ENCODE peak calls at places on chromosomes 3 and 15, in six cellular contexts. One of them, this sample, is unnamed.

GRCh38 chr3:43455233-43455632 is 166.6 kb downstream of the ANO10 start:
- DNase-seq in psoas muscle: no peak
- DNase-seq in foreskin fibroblast: peak; percentile 81
- DNase-seq in progenitor cell of endocrine pancreas: no peak
- DNase-seq in endothelial cell: no peak
- DNase-seq in keratinocyte: no peak
- DNase-seq in this sample: peak; percentile 15

GRCh38 chr15:99326235-99326634 is 75.0 kb downstream of the LRRC28 start:
- DNase-seq in psoas muscle: no peak
- DNase-seq in foreskin fibroblast: no peak
- DNase-seq in progenitor cell of endocrine pancreas: no peak
- DNase-seq in endothelial cell: no peak
- DNase-seq in keratinocyte: no peak
- DNase-seq in this sample: no peak

GRCh38 chr3:195100903-195101591 is 169.9 kb downstream of the XXYLT1 start:
- DNase-seq in psoas muscle: no peak
- DNase-seq in foreskin fibroblast: peak; percentile 35
- DNase-seq in progenitor cell of endocrine pancreas: no peak
- DNase-seq in endothelial cell: no peak
- DNase-seq in keratinocyte: no peak
- DNase-seq in this sample: no peak

GRCh38 chr3:39637807-39638206 is 170.3 kb downstream of the MOBP start:
- DNase-seq in psoas muscle: no peak
- DNase-seq in foreskin fibroblast: peak; percentile 72
- DNase-seq in progenitor cell of endocrine pancreas: no peak
- DNase-seq in endothelial cell: no peak
- DNase-seq in keratinocyte: peak; percentile 32
- DNase-seq in this sample: no peak

GRCh38 chr15:29208352-29208751 is 61.3 kb downstream of the NSMCE3 start:
- DNase-seq in psoas muscle: no peak
- DNase-seq in foreskin fibroblast: peak; percentile 5
- DNase-seq in progenitor cell of endocrine pancreas: no peak
- DNase-seq in endothelial cell: no peak
- DNase-seq in keratinocyte: no peak
- DNase-seq in this sample: no peak

GRCh38 chr15:101348643-101349496 is 53.8 kb upstream of the SNRPA1 start:
- DNase-seq in psoas muscle: no peak
- DNase-seq in foreskin fibroblast: no peak
- DNase-seq in progenitor cell of endocrine pancreas: no peak
- DNase-seq in endothelial cell: no peak
- DNase-seq in keratinocyte: no peak
- DNase-seq in this sample: no peak

GRCh38 chr3:6827453-6827852 is 33.5 kb upstream of the GRM7 start:
- DNase-seq in psoas muscle: no peak
- DNase-seq in foreskin fibroblast: no peak
- DNase-seq in progenitor cell of endocrine pancreas: no peak
- DNase-seq in endothelial cell: no peak
- DNase-seq in keratinocyte: no peak
- DNase-seq in this sample: no peak

GRCh38 chr3:167750273-167750971 is 14.9 kb downstream of the SERPINI1 start:
- DNase-seq in psoas muscle: no peak
- DNase-seq in foreskin fibroblast: no peak
- DNase-seq in progenitor cell of endocrine pancreas: no peak
- DNase-seq in endothelial cell: no peak
- DNase-seq in keratinocyte: no peak
- DNase-seq in this sample: no peak

GRCh38 chr3:54988302-54989022 is 60.6 kb upstream of the LRTM1 start:
- DNase-seq in psoas muscle: no peak
- DNase-seq in foreskin fibroblast: peak; percentile 91
- DNase-seq in progenitor cell of endocrine pancreas: no peak
- DNase-seq in endothelial cell: no peak
- DNase-seq in keratinocyte: no peak
- DNase-seq in this sample: peak; percentile 67

GRCh38 chr15:78915341-78916087 is 29.3 kb downstream of the CTSH start:
- DNase-seq in psoas muscle: no peak
- DNase-seq in foreskin fibroblast: no peak
- DNase-seq in progenitor cell of endocrine pancreas: no peak
- DNase-seq in endothelial cell: no peak
- DNase-seq in keratinocyte: peak; percentile 57
- DNase-seq in this sample: no peak

GRCh38 chr3:72938471-72939265 is 50.8 kb downstream of the GXYLT2 start:
- DNase-seq in psoas muscle: peak; percentile 57
- DNase-seq in foreskin fibroblast: peak; percentile 96
- DNase-seq in progenitor cell of endocrine pancreas: no peak
- DNase-seq in endothelial cell: peak; percentile 18
- DNase-seq in keratinocyte: peak; percentile 21
- DNase-seq in this sample: peak; percentile 97

GRCh38 chr15:69861331-69862171 is 236.2 kb downstream of the TLE3 start:
- DNase-seq in psoas muscle: no peak
- DNase-seq in foreskin fibroblast: no peak
- DNase-seq in progenitor cell of endocrine pancreas: no peak
- DNase-seq in endothelial cell: no peak
- DNase-seq in keratinocyte: no peak
- DNase-seq in this sample: no peak

GRCh38 chr15:71133734-71134464 is 18.6 kb downstream of the THSD4 start:
- DNase-seq in psoas muscle: peak; percentile 67
- DNase-seq in foreskin fibroblast: no peak
- DNase-seq in progenitor cell of endocrine pancreas: no peak
- DNase-seq in endothelial cell: no peak
- DNase-seq in keratinocyte: no peak
- DNase-seq in this sample: no peak

GRCh38 chr3:177448987-177449975 is 252.0 kb upstream of the TBL1XR1 start:
- DNase-seq in psoas muscle: no peak
- DNase-seq in foreskin fibroblast: no peak
- DNase-seq in progenitor cell of endocrine pancreas: no peak
- DNase-seq in endothelial cell: no peak
- DNase-seq in keratinocyte: peak; percentile 97
- DNase-seq in this sample: no peak

GRCh38 chr3:119418641-119419040 is 44.8 kb downstream of the TMEM39A start:
- DNase-seq in psoas muscle: no peak
- DNase-seq in foreskin fibroblast: no peak
- DNase-seq in progenitor cell of endocrine pancreas: no peak
- DNase-seq in endothelial cell: no peak
- DNase-seq in keratinocyte: no peak
- DNase-seq in this sample: no peak

GRCh38 chr15:41948499-41948898 is 23.9 kb downstream of the EHD4 start:
- DNase-seq in psoas muscle: peak; percentile 79
- DNase-seq in foreskin fibroblast: no peak
- DNase-seq in progenitor cell of endocrine pancreas: no peak
- DNase-seq in endothelial cell: no peak
- DNase-seq in keratinocyte: no peak
- DNase-seq in this sample: no peak

GRCh38 chr15:38714309-38715072 is 149.9 kb upstream of the RASGRP1 start:
- DNase-seq in psoas muscle: no peak
- DNase-seq in foreskin fibroblast: peak; percentile 69
- DNase-seq in progenitor cell of endocrine pancreas: no peak
- DNase-seq in endothelial cell: no peak
- DNase-seq in keratinocyte: peak; percentile 69
- DNase-seq in this sample: no peak

GRCh38 chr3:40805456-40805855 is 280.7 kb downstream of the ZNF621 start:
- DNase-seq in psoas muscle: no peak
- DNase-seq in foreskin fibroblast: no peak
- DNase-seq in progenitor cell of endocrine pancreas: no peak
- DNase-seq in endothelial cell: no peak
- DNase-seq in keratinocyte: no peak
- DNase-seq in this sample: no peak

GRCh38 chr3:128794067-128794768 is 68.2 kb downstream of the RAB7A start:
- DNase-seq in psoas muscle: no peak
- DNase-seq in foreskin fibroblast: peak; percentile 87
- DNase-seq in progenitor cell of endocrine pancreas: no peak
- DNase-seq in endothelial cell: no peak
- DNase-seq in keratinocyte: peak; percentile 88
- DNase-seq in this sample: no peak

GRCh38 chr15:90814193-90814811 is 54.1 kb upstream of the FURIN start:
- DNase-seq in psoas muscle: no peak
- DNase-seq in foreskin fibroblast: no peak
- DNase-seq in progenitor cell of endocrine pancreas: no peak
- DNase-seq in endothelial cell: no peak
- DNase-seq in keratinocyte: no peak
- DNase-seq in this sample: no peak

GRCh38 chr3:130905551-130905950 is 11.7 kb downstream of the ATP2C1 start:
- DNase-seq in psoas muscle: no peak
- DNase-seq in foreskin fibroblast: peak; percentile 86
- DNase-seq in progenitor cell of endocrine pancreas: no peak
- DNase-seq in endothelial cell: no peak
- DNase-seq in keratinocyte: no peak
- DNase-seq in this sample: peak; percentile 53

GRCh38 chr3:196122021-196122687 is 40.3 kb upstream of the TFRC start:
- DNase-seq in psoas muscle: peak; percentile 30
- DNase-seq in foreskin fibroblast: peak; percentile 36
- DNase-seq in progenitor cell of endocrine pancreas: no peak
- DNase-seq in endothelial cell: no peak
- DNase-seq in keratinocyte: no peak
- DNase-seq in this sample: no peak

GRCh38 chr3:67458406-67458805 is 196.0 kb downstream of the SUCLG2 start:
- DNase-seq in psoas muscle: no peak
- DNase-seq in foreskin fibroblast: peak; percentile 76
- DNase-seq in progenitor cell of endocrine pancreas: no peak
- DNase-seq in endothelial cell: no peak
- DNase-seq in keratinocyte: no peak
- DNase-seq in this sample: no peak

GRCh38 chr3:21894459-21895083 is 143.6 kb upstream of the ZNF385D start:
- DNase-seq in psoas muscle: no peak
- DNase-seq in foreskin fibroblast: peak; percentile 69
- DNase-seq in progenitor cell of endocrine pancreas: no peak
- DNase-seq in endothelial cell: no peak
- DNase-seq in keratinocyte: no peak
- DNase-seq in this sample: peak; percentile 3

GRCh38 chr3:106920609-106921008 is 456.6 kb upstream of the CCDC54 start:
- DNase-seq in psoas muscle: no peak
- DNase-seq in foreskin fibroblast: no peak
- DNase-seq in progenitor cell of endocrine pancreas: no peak
- DNase-seq in endothelial cell: no peak
- DNase-seq in keratinocyte: no peak
- DNase-seq in this sample: no peak

GRCh38 chr15:94524565-94524964 is 293.2 kb downstream of the MCTP2 start:
- DNase-seq in psoas muscle: no peak
- DNase-seq in foreskin fibroblast: no peak
- DNase-seq in progenitor cell of endocrine pancreas: no peak
- DNase-seq in endothelial cell: no peak
- DNase-seq in keratinocyte: peak; percentile 30
- DNase-seq in this sample: no peak

GRCh38 chr3:98985406-98985805 is 83.9 kb upstream of the DCBLD2 start:
- DNase-seq in psoas muscle: no peak
- DNase-seq in foreskin fibroblast: peak; percentile 59
- DNase-seq in progenitor cell of endocrine pancreas: no peak
- DNase-seq in endothelial cell: no peak
- DNase-seq in keratinocyte: no peak
- DNase-seq in this sample: no peak

GRCh38 chr3:25474000-25474399 is 45.9 kb downstream of the RARB start:
- DNase-seq in psoas muscle: no peak
- DNase-seq in foreskin fibroblast: no peak
- DNase-seq in progenitor cell of endocrine pancreas: no peak
- DNase-seq in endothelial cell: no peak
- DNase-seq in keratinocyte: no peak
- DNase-seq in this sample: no peak

GRCh38 chr15:67556964-67557570 is 14.6 kb downstream of the MAP2K5 start:
- DNase-seq in psoas muscle: no peak
- DNase-seq in foreskin fibroblast: no peak
- DNase-seq in progenitor cell of endocrine pancreas: no peak
- DNase-seq in endothelial cell: no peak
- DNase-seq in keratinocyte: no peak
- DNase-seq in this sample: no peak

GRCh38 chr15:67554580-67554979 is 12.1 kb downstream of the MAP2K5 start:
- DNase-seq in psoas muscle: no peak
- DNase-seq in foreskin fibroblast: no peak
- DNase-seq in progenitor cell of endocrine pancreas: no peak
- DNase-seq in endothelial cell: no peak
- DNase-seq in keratinocyte: no peak
- DNase-seq in this sample: no peak

GRCh38 chr15:67560320-67560719 is 17.8 kb downstream of the MAP2K5 start:
- DNase-seq in psoas muscle: no peak
- DNase-seq in foreskin fibroblast: no peak
- DNase-seq in progenitor cell of endocrine pancreas: no peak
- DNase-seq in endothelial cell: no peak
- DNase-seq in keratinocyte: no peak
- DNase-seq in this sample: no peak

GRCh38 chr15:67559158-67559557 is 16.7 kb downstream of the MAP2K5 start:
- DNase-seq in psoas muscle: no peak
- DNase-seq in foreskin fibroblast: no peak
- DNase-seq in progenitor cell of endocrine pancreas: no peak
- DNase-seq in endothelial cell: no peak
- DNase-seq in keratinocyte: no peak
- DNase-seq in this sample: no peak

DNA sequence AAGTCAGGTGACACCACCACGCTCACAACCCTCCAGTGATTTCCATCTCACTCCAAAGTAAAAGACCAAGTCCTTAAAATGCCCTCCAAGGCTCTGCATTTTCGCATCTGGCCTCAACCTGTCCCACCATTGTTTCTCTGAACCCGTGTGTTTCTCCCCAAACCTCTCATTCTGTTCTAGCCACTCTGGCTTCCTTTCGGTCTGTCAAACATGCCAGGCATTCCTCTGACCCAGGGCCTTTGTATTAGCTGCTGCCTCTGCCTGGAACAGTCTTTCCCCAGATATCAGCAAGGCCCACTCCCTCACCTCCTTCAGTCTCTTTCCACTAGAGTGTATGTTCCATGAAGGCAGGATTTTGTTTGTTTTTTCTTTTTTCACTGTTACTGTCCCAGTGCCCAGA is 16.0 kb downstream of the MAP2K5 start:
- DNase-seq in psoas muscle: no peak
- DNase-seq in foreskin fibroblast: no peak
- DNase-seq in progenitor cell of endocrine pancreas: no peak
- DNase-seq in endothelial cell: no peak
- DNase-seq in keratinocyte: no peak
- DNase-seq in this sample: no peak
- TF ChIP-seq CTCF in psoas muscle: no peak
- TF ChIP-seq CTCF in foreskin fibroblast: no peak
- TF ChIP-seq CTCF in progenitor cell of endocrine pancreas: no peak
- TF ChIP-seq CTCF in endothelial cell: no peak
- TF ChIP-seq CTCF in keratinocyte: no peak
- TF ChIP-seq CTCF in this sample: no peak

DNA sequence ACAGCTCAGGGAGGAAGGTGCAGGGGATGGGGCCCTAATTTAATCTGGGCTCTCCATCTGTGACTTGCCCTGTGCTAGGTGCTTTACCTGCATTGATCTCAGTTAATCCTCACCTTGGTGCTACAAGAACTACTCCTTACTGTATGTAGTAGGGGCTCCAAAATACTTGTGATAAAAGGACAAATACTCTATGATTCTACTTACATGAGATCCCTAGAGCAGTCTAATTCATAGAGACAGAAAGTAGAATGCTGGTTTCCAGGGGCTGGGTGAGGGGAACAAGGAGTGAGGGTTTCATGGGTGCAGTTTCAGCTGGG is 67.2 kb downstream of the SLC6A1 start:
- DNase-seq in psoas muscle: no peak
- DNase-seq in foreskin fibroblast: no peak
- DNase-seq in progenitor cell of endocrine pancreas: no peak
- DNase-seq in endothelial cell: no peak
- DNase-seq in keratinocyte: no peak
- DNase-seq in this sample: no peak
- TF ChIP-seq CTCF in psoas muscle: no peak
- TF ChIP-seq CTCF in foreskin fibroblast: no peak
- TF ChIP-seq CTCF in progenitor cell of endocrine pancreas: peak; percentile 4
- TF ChIP-seq CTCF in endothelial cell: no peak
- TF ChIP-seq CTCF in keratinocyte: no peak
- TF ChIP-seq CTCF in this sample: no peak

GRCh38 chr15:59632714-59633113 is 21.1 kb downstream of the GCNT3 start:
- DNase-seq in psoas muscle: no peak
- DNase-seq in foreskin fibroblast: peak; percentile 45
- DNase-seq in progenitor cell of endocrine pancreas: no peak
- DNase-seq in endothelial cell: peak; percentile 41
- DNase-seq in keratinocyte: no peak
- DNase-seq in this sample: no peak
- TF ChIP-seq CTCF in psoas muscle: no peak
- TF ChIP-seq CTCF in foreskin fibroblast: peak; percentile 45
- TF ChIP-seq CTCF in progenitor cell of endocrine pancreas: peak; percentile 52
- TF ChIP-seq CTCF in endothelial cell: peak; percentile 24
- TF ChIP-seq CTCF in keratinocyte: peak; percentile 60
- TF ChIP-seq CTCF in this sample: peak; percentile 34

GRCh38 chr15:44319385-44319784 is 30.9 kb downstream of the GOLM2 start:
- DNase-seq in psoas muscle: no peak
- DNase-seq in foreskin fibroblast: no peak
- DNase-seq in progenitor cell of endocrine pancreas: no peak
- DNase-seq in endothelial cell: no peak
- DNase-seq in keratinocyte: no peak
- DNase-seq in this sample: no peak
- TF ChIP-seq CTCF in psoas muscle: no peak
- TF ChIP-seq CTCF in foreskin fibroblast: no peak
- TF ChIP-seq CTCF in progenitor cell of endocrine pancreas: no peak
- TF ChIP-seq CTCF in endothelial cell: no peak
- TF ChIP-seq CTCF in keratinocyte: no peak
- TF ChIP-seq CTCF in this sample: no peak

This sample was measured in AG09319.